ENCODE peak calls at places on chromosomes 16 and 17, in four cellular contexts. K is CD8-positive, alpha-beta T cell; J is HFF-Myc; R is BJ. I is an unnamed sample.

GRCh38 chr17:2177235-2177811 is 122.4 kb downstream of the HIC1 start:
- DNase-seq in R (no peak), K (no peak), J (no peak), I (no peak)

GRCh38 chr16:23182675-23183485 is at the start of gene SCNN1G:
- DNase-seq in R (no peak), K (no peak), J (no peak), I (peak; percentile 16)

GRCh38 chr17:36978810-36979584 is 30.2 kb downstream of the AATF start:
- DNase-seq in R (no peak), K (no peak), J (no peak), I (no peak)

GRCh38 chr17:37483311-37484039 is 6.2 kb upstream of the DUSP14 start:
- DNase-seq in R (peak; percentile 89), J (peak; percentile 98), K (no peak), I (peak; percentile 20)

GRCh38 chr17:44546711-44547606 is 10.3 kb upstream of the FZD2 start:
- DNase-seq in R (no peak), J (no peak), K (no peak), I (no peak)

GRCh38 chr17:43563262-43564079 is 17.3 kb upstream of the ETV4 start:
- DNase-seq in K (no peak), R (no peak), J (no peak), I (no peak)

GRCh38 chr17:75073618-75074047 is 14.1 kb upstream of the SLC16A5 start:
- DNase-seq in J (no peak), R (no peak), K (no peak), I (no peak)

GRCh38 chr16:77841275-77841640 is 52.9 kb downstream of the VAT1L start:
- DNase-seq in R (no peak), K (no peak), J (no peak), I (no peak)

GRCh38 chr16:89117975-89118289 is 24.3 kb downstream of the ACSF3 start:
- DNase-seq in J (no peak), R (no peak), K (no peak), I (no peak)

GRCh38 chr16:56203052-56203451 is 11.8 kb downstream of the GNAO1 start:
- DNase-seq in J (no peak), K (no peak), R (no peak), I (peak; percentile 56)

GRCh38 chr17:72456026-72456569 is 335.3 kb downstream of the SOX9 start:
- DNase-seq in K (no peak), J (no peak), R (peak; percentile 22), I (no peak)

DNA sequence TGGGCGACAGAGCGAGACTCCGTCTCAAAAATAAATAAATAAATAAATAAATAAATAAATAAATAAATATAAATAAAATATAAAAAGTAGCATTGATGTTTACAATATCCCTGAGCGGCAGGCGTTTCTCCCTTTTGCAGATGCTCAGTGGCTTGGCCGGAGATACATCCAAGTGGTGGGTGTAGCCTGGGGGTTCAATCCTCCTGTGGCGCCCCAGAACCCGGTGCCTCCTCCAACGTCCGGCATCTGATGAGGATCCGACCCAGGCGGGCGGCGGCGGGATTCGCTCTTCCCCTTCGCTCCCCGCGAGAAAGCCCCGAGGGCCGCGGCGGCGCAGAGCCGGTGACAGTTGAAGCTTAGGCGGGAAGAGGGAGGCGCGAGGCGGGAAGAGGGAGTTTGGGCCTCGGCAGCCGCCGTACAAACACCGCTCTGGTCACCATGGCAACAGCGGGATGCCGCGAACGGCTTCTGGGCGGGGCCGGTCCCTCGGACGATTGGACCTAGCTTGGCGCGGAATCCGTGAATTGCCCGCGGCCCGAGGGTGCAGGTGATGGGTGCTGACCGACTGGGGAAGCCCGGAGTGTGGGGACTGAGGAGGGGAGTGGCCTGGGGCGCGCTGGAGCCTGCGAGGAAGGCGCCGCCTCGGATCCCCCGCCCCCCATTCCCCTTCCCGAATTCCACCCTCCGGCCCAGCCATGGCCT is 12.7 kb upstream of the ALDOA start:
- DNase-seq in K (peak; percentile 91), J (peak; percentile 75), R (no peak), I (peak; percentile 96)
- H3K4me3 ChIP-seq in K (peak overlapping the region; percentile 55), J (peak overlapping the region; percentile 92), R (peak overlapping the region; percentile 89), I (peak overlapping the region; percentile 74)

DNA sequence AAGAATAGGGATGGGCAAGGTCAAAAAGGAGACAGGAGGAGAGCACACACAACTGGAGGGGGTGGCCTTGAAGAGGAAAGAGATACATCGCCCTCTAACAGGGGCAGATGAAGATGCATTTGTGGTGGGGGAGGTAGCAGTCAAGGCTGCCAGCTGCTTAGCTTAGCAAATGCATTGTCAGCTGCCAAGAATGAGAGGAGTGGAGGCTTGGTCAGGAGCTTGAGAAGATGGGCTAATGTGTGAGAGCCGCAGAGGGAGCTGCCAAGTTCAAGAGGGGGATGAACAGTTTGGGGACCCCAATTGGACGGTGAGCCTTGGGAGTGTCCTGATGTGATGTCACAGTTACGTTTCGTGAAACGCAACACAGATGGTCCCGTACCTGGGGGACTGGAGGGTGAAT is 28.9 kb upstream of the GNA13 start:
- DNase-seq in R (no peak), K (no peak), J (no peak), I (no peak)
- TF ChIP-seq CTCF in R (no peak), K (no peak), J (no peak), I (no peak)

GRCh38 chr17:50388728-50389127 is 8.6 kb downstream of the LRRC59 start:
- DNase-seq in J (no peak), K (no peak), R (no peak), I (no peak)
- H3K4me3 ChIP-seq in J (no peak overlapping the region), K (no peak overlapping the region), R (no peak overlapping the region), I (no peak overlapping the region)

GRCh38 chr17:78559749-78560368 is 17.3 kb downstream of the DNAH17 start:
- DNase-seq in R (no peak), J (no peak), K (no peak), I (no peak)
- TF ChIP-seq CTCF in R (no peak), J (no peak), K (no peak), I (no peak)

GRCh38 chr16:6206080-6206479 is 1108.5 kb upstream of the EEF2KMT start:
- DNase-seq in R (no peak), J (no peak), K (no peak), I (no peak)

GRCh38 chr16:6207124-6207523 is 1109.5 kb upstream of the EEF2KMT start:
- DNase-seq in K (no peak), J (no peak), R (no peak), I (no peak)

GRCh38 chr16:6211644-6212043 is 1114.0 kb upstream of the EEF2KMT start:
- DNase-seq in J (no peak), K (no peak), R (no peak), I (no peak)

GRCh38 chr16:6204941-6205340 is 1107.3 kb upstream of the EEF2KMT start:
- DNase-seq in J (no peak), K (no peak), R (no peak), I (no peak)

DNA sequence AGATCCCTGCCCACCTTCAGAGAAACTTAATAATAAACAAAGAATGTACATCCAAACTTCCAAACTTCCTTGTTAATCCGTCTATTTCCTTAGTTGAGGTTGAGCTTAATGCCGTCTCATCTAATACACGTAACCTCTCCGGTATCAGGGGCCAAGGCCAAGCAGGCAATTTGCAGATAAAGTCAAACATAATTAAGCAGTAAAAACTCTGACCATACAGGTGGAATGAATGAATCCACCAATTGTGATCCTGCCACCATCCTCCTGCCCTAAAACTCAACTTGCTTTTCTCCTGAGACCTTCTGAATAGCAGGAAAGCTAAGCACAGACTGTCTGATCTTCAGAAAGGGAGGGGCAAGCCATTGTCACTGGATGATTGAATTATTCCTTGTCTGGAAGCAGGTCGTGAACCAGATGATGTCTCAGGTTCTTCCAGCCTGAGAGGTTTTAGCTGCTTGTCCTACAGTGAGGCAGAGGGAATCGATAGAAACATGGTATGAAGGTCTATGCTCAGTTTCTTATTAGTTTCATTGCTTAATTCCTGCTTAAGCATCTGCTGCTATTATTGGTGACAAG is 1111.8 kb upstream of the EEF2KMT start:
- DNase-seq in R (no peak), K (no peak), J (no peak), I (no peak)
- H3K4me3 ChIP-seq in R (no peak overlapping the region), K (no peak overlapping the region), J (no peak overlapping the region), I (no peak overlapping the region)